ENCODE peak calls at places on chromosomes 7 and 10, in ten cellular contexts. I, W, Y, X, U, C, P, O, E and V are unnamed samples.

GRCh38 chr10:133274751-133275682 is 1.7 kb downstream of the ADAM8 start:
- DNase-seq in I (no peak), W (peak), Y (no peak), X (no peak), U (peak), C (no peak), P (no peak), O (peak), E (no peak), V (peak)

GRCh38 chr10:97574374-97575100 is 2.0 kb downstream of the ANKRD2 start:
- DNase-seq in I (peak), W (no peak), Y (peak), X (peak), U (peak), C (peak), P (peak), O (peak), E (peak), V (peak)

GRCh38 chr7:27994639-27995038 is 186.0 kb downstream of the JAZF1 start:
- DNase-seq in I (no peak), W (no peak), Y (no peak), X (no peak), U (peak), C (peak), P (no peak), O (no peak), E (no peak), V (no peak)

GRCh38 chr7:122632238-122632637 is 66.7 kb downstream of the RNF133 start:
- DNase-seq in I (no peak), W (no peak), Y (no peak), X (no peak), U (no peak), C (no peak), P (no peak), O (no peak), E (no peak), V (no peak)

GRCh38 chr10:68900427-68901105 is 549 bp upstream of the DDX50 start:
- DNase-seq in I (no peak), W (no peak), Y (no peak), X (peak), U (peak), C (no peak), P (peak), O (peak), E (no peak), V (no peak)

GRCh38 chr7:75776295-75776971 is 4.4 kb upstream of the CCL26 start:
- DNase-seq in I (no peak), W (peak), Y (no peak), X (no peak), U (peak), C (peak), P (no peak), O (no peak), E (no peak), V (peak)

GRCh38 chr10:79070611-79071534 is 2.1 kb downstream of the ZMIZ1 start:
- DNase-seq in I (peak), W (peak), Y (no peak), X (peak), U (peak), C (peak), P (peak), O (peak), E (peak), V (peak)

GRCh38 chr7:151745090-151745638 is 131.8 kb downstream of the PRKAG2 start:
- DNase-seq in I (no peak), W (no peak), Y (peak), X (peak), U (peak), C (peak), P (no peak), O (peak), E (no peak), V (peak)

GRCh38 chr7:38163671-38164070 is 14.4 kb upstream of the STARD3NL start:
- DNase-seq in I (peak), W (no peak), Y (no peak), X (no peak), U (no peak), C (no peak), P (no peak), O (no peak), E (no peak), V (no peak)

GRCh38 chr10:101892782-101893391 is 49.3 kb upstream of the KCNIP2 start:
- DNase-seq in I (no peak), W (no peak), Y (no peak), X (no peak), U (peak), C (no peak), P (no peak), O (no peak), E (no peak), V (no peak)

GRCh38 chr10:59047180-59047579 is 129.3 kb upstream of the PHYHIPL start:
- DNase-seq in I (no peak), W (no peak), Y (no peak), X (no peak), U (no peak), C (no peak), P (no peak), O (no peak), E (no peak), V (no peak)

GRCh38 chr7:75809396-75809795 is 4.2 kb downstream of the CCL24 start:
- DNase-seq in I (no peak), W (no peak), Y (no peak), X (no peak), U (no peak), C (no peak), P (no peak), O (no peak), E (no peak), V (no peak)

GRCh38 chr10:94103902-94104301 is 110.2 kb downstream of the PLCE1 start:
- DNase-seq in I (no peak), W (no peak), Y (no peak), X (no peak), U (peak), C (peak), P (no peak), O (no peak), E (no peak), V (no peak)

GRCh38 chr7:156650042-156650441 is 9.5 kb downstream of the RNF32 start:
- DNase-seq in I (peak), W (no peak), Y (peak), X (no peak), U (peak), C (no peak), P (no peak), O (no peak), E (no peak), V (no peak)

GRCh38 chr7:5456420-5456819 is 32.8 kb upstream of the TNRC18 start:
- DNase-seq in I (no peak), W (no peak), Y (no peak), X (no peak), U (no peak), C (no peak), P (no peak), O (no peak), E (no peak), V (no peak)

GRCh38 chr7:85554294-85554877 is 367.5 kb upstream of the SEMA3D start:
- DNase-seq in I (peak), W (peak), Y (peak), X (no peak), U (peak), C (peak), P (no peak), O (no peak), E (no peak), V (peak)

GRCh38 chr7:52876402-52876801 is 159.0 kb upstream of the POM121L12 start:
- DNase-seq in I (no peak), W (no peak), Y (no peak), X (no peak), U (no peak), C (no peak), P (no peak), O (no peak), E (no peak), V (no peak)

GRCh38 chr10:29627201-29628105 is 7.3 kb downstream of the SVIL start:
- DNase-seq in I (no peak), W (no peak), Y (no peak), X (no peak), U (peak), C (no peak), P (no peak), O (no peak), E (no peak), V (no peak)

GRCh38 chr7:142632291-142633134 is 116.8 kb upstream of the PRSS1 start:
- DNase-seq in I (peak), W (peak), Y (peak), X (peak), U (peak), C (peak), P (peak), O (no peak), E (no peak), V (no peak)

GRCh38 chr10:70743879-70744278 is 41.3 kb downstream of the TBATA start:
- DNase-seq in I (no peak), W (no peak), Y (no peak), X (no peak), U (no peak), C (no peak), P (no peak), O (peak), E (no peak), V (no peak)

GRCh38 chr7:51226916-51227535 is 89.6 kb downstream of the COBL start:
- DNase-seq in I (no peak), W (no peak), Y (no peak), X (no peak), U (no peak), C (no peak), P (no peak), O (no peak), E (no peak), V (no peak)

GRCh38 chr10:119903946-119904666 is 11.6 kb downstream of the SEC23IP start:
- DNase-seq in I (no peak), W (no peak), Y (no peak), X (no peak), U (no peak), C (no peak), P (no peak), O (no peak), E (no peak), V (no peak)

GRCh38 chr10:47050618-47051455 is 139.6 kb downstream of the PTPN20 start:
- DNase-seq in I (peak), W (no peak), Y (no peak), X (no peak), U (no peak), C (no peak), P (no peak), O (no peak), E (no peak), V (no peak)

GRCh38 chr7:603152-603941 is 83.7 kb upstream of the PDGFA start:
- DNase-seq in I (peak), W (no peak), Y (no peak), X (no peak), U (no peak), C (no peak), P (peak), O (peak), E (no peak), V (no peak)

GRCh38 chr10:127405221-127405620 is 143.9 kb upstream of the NPS start:
- DNase-seq in I (no peak), W (no peak), Y (no peak), X (no peak), U (peak), C (peak), P (no peak), O (no peak), E (no peak), V (no peak)

GRCh38 chr7:79504607-79505389 is 51.3 kb upstream of the MAGI2 start:
- DNase-seq in I (peak), W (no peak), Y (peak), X (no peak), U (peak), C (peak), P (peak), O (no peak), E (no peak), V (no peak)

GRCh38 chr7:135562720-135563119 is 5.0 kb downstream of the NUP205 start:
- DNase-seq in I (peak), W (no peak), Y (no peak), X (no peak), U (no peak), C (no peak), P (no peak), O (no peak), E (no peak), V (no peak)

GRCh38 chr10:50567384-50567783 is 56.4 kb downstream of the SGMS1 start:
- DNase-seq in I (no peak), W (no peak), Y (no peak), X (no peak), U (no peak), C (no peak), P (no peak), O (no peak), E (no peak), V (no peak)

DNA sequence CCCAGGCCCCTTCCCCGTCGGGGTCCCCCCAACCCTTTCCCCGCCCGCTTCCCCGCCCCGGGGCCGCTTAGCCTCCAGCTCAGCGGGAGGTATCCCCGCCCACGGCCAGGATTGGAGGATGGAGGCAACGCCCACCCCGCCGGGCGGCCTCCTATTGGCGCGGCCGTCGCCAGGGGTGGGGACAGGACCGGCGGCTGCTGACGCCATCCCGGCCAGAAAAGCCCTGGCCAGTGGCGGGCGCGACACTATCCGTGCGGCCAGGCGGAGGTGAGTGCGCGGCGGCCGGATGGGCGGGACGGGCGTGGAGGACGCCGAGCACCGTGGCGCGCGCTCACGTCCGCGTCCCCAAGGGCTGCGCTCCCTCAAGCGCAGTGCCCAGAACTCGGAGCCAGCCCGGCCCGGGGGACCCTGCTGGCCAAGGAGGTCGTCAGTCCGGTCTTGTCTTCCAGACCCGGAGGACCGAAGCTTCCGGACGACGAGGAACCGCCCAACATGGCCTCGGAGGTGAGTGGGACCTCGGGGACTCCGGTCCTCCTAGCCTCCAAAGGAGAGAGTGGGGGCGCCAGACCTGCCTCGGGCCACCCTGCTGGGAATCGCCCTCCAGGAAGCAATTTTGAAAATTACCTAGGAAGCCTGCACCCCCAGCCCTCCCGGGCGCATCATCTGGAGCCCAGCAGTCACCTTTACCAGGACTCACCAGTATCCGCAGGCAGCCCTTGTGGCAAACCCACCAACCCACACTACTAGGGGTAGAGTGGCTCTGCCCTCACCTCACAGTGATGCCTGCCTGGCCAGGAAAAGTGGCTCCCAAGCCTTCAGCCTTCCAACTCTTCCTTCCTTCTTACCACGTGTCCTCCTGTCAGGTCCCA is at the start of gene ASL:
- DNase-seq in I (peak), W (peak), Y (peak), X (peak), U (peak), C (peak), P (peak), O (peak), E (peak), V (peak)
- H3K27ac ChIP-seq in I (no peak), W (peak), Y (peak), X (peak), U (peak), C (peak), P (peak), O (peak), E (peak), V (peak)

DNA sequence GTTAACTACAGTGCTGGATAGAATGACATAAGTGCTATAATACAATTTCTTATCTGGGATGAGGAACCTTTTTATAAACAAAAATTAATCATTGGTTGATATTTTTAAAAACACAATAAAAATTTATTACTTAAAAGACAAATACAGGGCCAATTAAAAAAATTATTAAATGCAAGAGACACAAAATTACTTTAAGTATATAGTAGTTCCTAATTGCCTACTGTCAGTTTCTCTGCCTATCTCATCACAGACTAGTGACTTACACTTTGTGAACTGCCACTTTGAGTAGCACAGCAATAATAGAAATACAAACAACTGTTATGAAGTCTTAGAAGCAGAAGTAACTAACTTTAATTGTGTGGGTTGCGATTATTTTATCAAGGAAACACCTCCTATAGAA is 8.4 kb downstream of the TES start:
- DNase-seq in I (no peak), W (no peak), Y (no peak), X (no peak), U (no peak), C (no peak), P (no peak), O (no peak), E (no peak), V (no peak)
- H3K27ac ChIP-seq in I (no peak), W (no peak), Y (peak), X (no peak), U (peak), C (no peak), P (no peak), O (no peak), E (no peak), V (peak)

GRCh38 chr10:124622866-124623536 is 121.2 kb downstream of the FAM53B start:
- DNase-seq in I (no peak), W (no peak), Y (no peak), X (no peak), U (no peak), C (no peak), P (no peak), O (no peak), E (no peak), V (no peak)
- H3K27ac ChIP-seq in I (no peak), W (no peak), Y (no peak), X (no peak), U (no peak), C (no peak), P (no peak), O (no peak), E (no peak), V (no peak)

GRCh38 chr7:137403282-137403681 is 59.7 kb upstream of the PTN start:
- DNase-seq in I (peak), W (no peak), Y (no peak), X (no peak), U (no peak), C (no peak), P (no peak), O (no peak), E (no peak), V (no peak)

GRCh38 chr7:137402535-137403258 is 59.2 kb upstream of the PTN start:
- DNase-seq in I (peak), W (no peak), Y (no peak), X (no peak), U (no peak), C (no peak), P (no peak), O (no peak), E (no peak), V (no peak)

GRCh38 chr7:137411446-137411845 is 67.9 kb upstream of the PTN start:
- DNase-seq in I (no peak), W (no peak), Y (no peak), X (no peak), U (no peak), C (no peak), P (no peak), O (no peak), E (no peak), V (no peak)

GRCh38 chr7:137404918-137405317 is 61.4 kb upstream of the PTN start:
- DNase-seq in I (no peak), W (no peak), Y (no peak), X (no peak), U (peak), C (no peak), P (no peak), O (no peak), E (no peak), V (no peak)

GRCh38 chr7:137408096-137408495 is 64.6 kb upstream of the PTN start:
- DNase-seq in I (no peak), W (no peak), Y (no peak), X (no peak), U (no peak), C (no peak), P (no peak), O (no peak), E (no peak), V (no peak)
- H3K27ac ChIP-seq in I (no peak), W (no peak), Y (no peak), X (no peak), U (no peak), C (no peak), P (no peak), O (no peak), E (no peak), V (no peak)

DNA sequence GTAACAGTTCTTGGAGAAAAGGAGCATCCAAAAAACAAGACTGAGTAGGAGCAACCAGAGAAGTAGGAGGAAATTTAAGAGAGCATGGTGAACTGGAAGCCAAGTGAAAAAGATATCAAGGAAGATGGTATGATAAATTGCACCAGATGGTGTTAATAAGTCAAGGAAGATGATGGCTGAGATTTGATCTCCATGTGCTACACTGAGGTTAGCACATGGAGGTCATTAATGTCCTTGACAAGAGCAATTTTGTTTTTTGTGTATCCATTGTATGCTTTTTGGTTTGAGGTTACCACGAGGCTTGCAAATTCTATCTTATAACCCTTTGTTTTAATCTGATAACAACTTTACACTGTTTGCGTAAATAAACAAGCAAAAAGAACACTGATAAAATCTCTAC is 11.3 kb upstream of the PTTG1IP2 start:
- DNase-seq in I (no peak), W (no peak), Y (no peak), X (no peak), U (no peak), C (no peak), P (no peak), O (no peak), E (no peak), V (no peak)
- H3K27ac ChIP-seq in I (no peak), W (no peak), Y (no peak), X (no peak), U (no peak), C (no peak), P (no peak), O (no peak), E (no peak), V (no peak)

GRCh38 chr7:128026551-128026950 is 4.7 kb downstream of the LRRC4 start:
- DNase-seq in I (no peak), W (no peak), Y (no peak), X (no peak), U (peak), C (no peak), P (no peak), O (no peak), E (no peak), V (no peak)

GRCh38 chr7:128024154-128024553 is 7.1 kb downstream of the LRRC4 start:
- DNase-seq in I (no peak), W (no peak), Y (no peak), X (no peak), U (no peak), C (no peak), P (no peak), O (no peak), E (no peak), V (no peak)

GRCh38 chr7:128022631-128023532 is 8.4 kb downstream of the LRRC4 start:
- DNase-seq in I (peak), W (no peak), Y (no peak), X (no peak), U (peak), C (no peak), P (no peak), O (no peak), E (no peak), V (peak)

GRCh38 chr7:128027485-128027980 is 3.7 kb downstream of the LRRC4 start:
- DNase-seq in I (no peak), W (no peak), Y (no peak), X (no peak), U (peak), C (no peak), P (no peak), O (no peak), E (no peak), V (no peak)

GRCh38 chr7:128025380-128025779 is 5.9 kb downstream of the LRRC4 start:
- DNase-seq in I (peak), W (no peak), Y (no peak), X (no peak), U (peak), C (no peak), P (no peak), O (no peak), E (no peak), V (no peak)
- H3K27ac ChIP-seq in I (no peak), W (no peak), Y (no peak), X (no peak), U (no peak), C (no peak), P (no peak), O (no peak), E (no peak), V (no peak)